ENCODE peak calls at places on chromosomes 3 and 15, in five cellular contexts. Z, J, B, Q and K are unnamed samples.

GRCh38 chr15:60006203-60006782 is 2.2 kb downstream of the FOXB1 start:
- DNase-seq in Z (peak; percentile 37), J (no peak), B (no peak), Q (peak; percentile 89), K (peak; percentile 67)

GRCh38 chr15:38267416-38268022 is 14.9 kb downstream of the SPRED1 start:
- DNase-seq in Z (no peak), J (no peak), B (no peak), Q (no peak), K (peak; percentile 32)

GRCh38 chr3:150497956-150498355 is 48.3 kb downstream of the SERP1 start:
- DNase-seq in Z (no peak), J (peak; percentile 12), B (no peak), Q (no peak), K (peak; percentile 46)

GRCh38 chr15:26864664-26865191 is 2.1 kb upstream of the GABRA5 start:
- DNase-seq in Z (no peak), J (peak; percentile 80), B (peak; percentile 77), Q (peak; percentile 78), K (peak; percentile 69)

GRCh38 chr3:57972421-57973111 is 35.7 kb upstream of the FLNB start:
- DNase-seq in Z (no peak), J (no peak), B (no peak), Q (no peak), K (no peak)

GRCh38 chr15:101499863-101500713 is 10.6 kb upstream of the PCSK6 start:
- DNase-seq in Z (no peak), J (no peak), B (peak; percentile 58), Q (peak; percentile 13), K (no peak)

GRCh38 chr3:138638641-138639040 is 30.1 kb downstream of the FAIM start:
- DNase-seq in Z (no peak), J (no peak), B (no peak), Q (no peak), K (no peak)

GRCh38 chr3:183485093-183485492 is 56.7 kb upstream of the MCF2L2 start:
- DNase-seq in Z (no peak), J (no peak), B (no peak), Q (no peak), K (no peak)

GRCh38 chr3:180433172-180433571 is 168.8 kb upstream of the TTC14 start:
- DNase-seq in Z (no peak), J (peak; percentile 24), B (no peak), Q (no peak), K (peak; percentile 62)

GRCh38 chr3:33541918-33542317 is 101.7 kb upstream of the UBP1 start:
- DNase-seq in Z (no peak), J (no peak), B (no peak), Q (no peak), K (no peak)

GRCh38 chr3:117355566-117355965 is 646.0 kb downstream of the TUSC7 start:
- DNase-seq in Z (no peak), J (peak; percentile 42), B (peak; percentile 65), Q (peak; percentile 33), K (peak; percentile 35)

GRCh38 chr3:171878441-171879225 is 35.5 kb downstream of the TMEM212 start:
- DNase-seq in Z (no peak), J (peak; percentile 80), B (no peak), Q (no peak), K (peak; percentile 34)

GRCh38 chr3:177973241-177973840 is 562.9 kb upstream of the KCNMB2 start:
- DNase-seq in Z (no peak), J (peak; percentile 44), B (no peak), Q (no peak), K (peak; percentile 39)

GRCh38 chr15:98493966-98494511 is 154.3 kb upstream of the IGF1R start:
- DNase-seq in Z (no peak), J (no peak), B (no peak), Q (no peak), K (no peak)

GRCh38 chr3:56323986-56324420 is 144.3 kb downstream of the ERC2 start:
- DNase-seq in Z (no peak), J (peak; percentile 82), B (peak; percentile 16), Q (no peak), K (peak; percentile 66)

GRCh38 chr3:34001022-34001421 is 202.6 kb downstream of the PDCD6IP start:
- DNase-seq in Z (no peak), J (no peak), B (no peak), Q (no peak), K (no peak)

GRCh38 chr3:128280466-128281455 is 127.5 kb downstream of the EEFSEC start:
- DNase-seq in Z (no peak), J (no peak), B (no peak), Q (peak; percentile 85), K (no peak)

GRCh38 chr3:184133840-184134745 is 1.1 kb upstream of the EIF2B5 start:
- DNase-seq in Z (peak; percentile 19), J (peak; percentile 87), B (peak; percentile 92), Q (peak; percentile 64), K (peak; percentile 81)

GRCh38 chr15:38878946-38879345 is 314.3 kb upstream of the RASGRP1 start:
- DNase-seq in Z (no peak), J (no peak), B (no peak), Q (no peak), K (no peak)